ENCODE peak calls at places on chromosomes 6 and 20, in six cellular contexts. One of them, this sample, is unnamed.

GRCh38 chr6:12203001-12203400 is 87.2 kb upstream of the EDN1 start:
- DNase-seq in left ventricle myocardium inferior: no peak
- DNase-seq in GM06990: no peak
- DNase-seq in activated T-helper 1 cell treated with anti-CD3 and anti-CD28 coated beads, Interleukin-2, amount 50 U/mL, for 16 hours: no peak
- DNase-seq in memory B cell: no peak
- DNase-seq in CD4-positive, alpha-beta T cell: no peak
- DNase-seq in this sample: no peak

GRCh38 chr6:35477028-35477427 is 8.8 kb downstream of the RPL10A start:
- DNase-seq in left ventricle myocardium inferior: no peak
- DNase-seq in GM06990: no peak
- DNase-seq in activated T-helper 1 cell treated with anti-CD3 and anti-CD28 coated beads, Interleukin-2, amount 50 U/mL, for 16 hours: no peak
- DNase-seq in memory B cell: no peak
- DNase-seq in CD4-positive, alpha-beta T cell: no peak
- DNase-seq in this sample: no peak

GRCh38 chr6:150410906-150411305 is 42.1 kb downstream of the IYD start:
- DNase-seq in left ventricle myocardium inferior: no peak
- DNase-seq in GM06990: no peak
- DNase-seq in activated T-helper 1 cell treated with anti-CD3 and anti-CD28 coated beads, Interleukin-2, amount 50 U/mL, for 16 hours: no peak
- DNase-seq in memory B cell: no peak
- DNase-seq in CD4-positive, alpha-beta T cell: no peak
- DNase-seq in this sample: no peak

GRCh38 chr6:138296786-138297185 is 78.5 kb upstream of the PBOV1 start:
- DNase-seq in left ventricle myocardium inferior: no peak
- DNase-seq in GM06990: no peak
- DNase-seq in activated T-helper 1 cell treated with anti-CD3 and anti-CD28 coated beads, Interleukin-2, amount 50 U/mL, for 16 hours: no peak
- DNase-seq in memory B cell: no peak
- DNase-seq in CD4-positive, alpha-beta T cell: no peak
- DNase-seq in this sample: no peak

GRCh38 chr20:49668181-49668877 is 45.3 kb downstream of the B4GALT5 start:
- DNase-seq in left ventricle myocardium inferior: peak
- DNase-seq in GM06990: peak
- DNase-seq in activated T-helper 1 cell treated with anti-CD3 and anti-CD28 coated beads, Interleukin-2, amount 50 U/mL, for 16 hours: peak
- DNase-seq in memory B cell: peak
- DNase-seq in CD4-positive, alpha-beta T cell: peak
- DNase-seq in this sample: no peak

GRCh38 chr20:4102381-4102780 is 87.0 kb upstream of the RNF24 start:
- DNase-seq in left ventricle myocardium inferior: no peak
- DNase-seq in GM06990: no peak
- DNase-seq in activated T-helper 1 cell treated with anti-CD3 and anti-CD28 coated beads, Interleukin-2, amount 50 U/mL, for 16 hours: no peak
- DNase-seq in memory B cell: no peak
- DNase-seq in CD4-positive, alpha-beta T cell: no peak
- DNase-seq in this sample: no peak

GRCh38 chr20:54980321-54980960 is 505.0 kb downstream of the DOK5 start:
- DNase-seq in left ventricle myocardium inferior: no peak
- DNase-seq in GM06990: peak
- DNase-seq in activated T-helper 1 cell treated with anti-CD3 and anti-CD28 coated beads, Interleukin-2, amount 50 U/mL, for 16 hours: no peak
- DNase-seq in memory B cell: no peak
- DNase-seq in CD4-positive, alpha-beta T cell: no peak
- DNase-seq in this sample: peak

GRCh38 chr6:160042014-160042773 is 73.3 kb downstream of the IGF2R start:
- DNase-seq in left ventricle myocardium inferior: no peak
- DNase-seq in GM06990: no peak
- DNase-seq in activated T-helper 1 cell treated with anti-CD3 and anti-CD28 coated beads, Interleukin-2, amount 50 U/mL, for 16 hours: no peak
- DNase-seq in memory B cell: no peak
- DNase-seq in CD4-positive, alpha-beta T cell: no peak
- DNase-seq in this sample: no peak

GRCh38 chr6:24357336-24358218 is at the start of gene DCDC2:
- DNase-seq in left ventricle myocardium inferior: no peak
- DNase-seq in GM06990: peak
- DNase-seq in activated T-helper 1 cell treated with anti-CD3 and anti-CD28 coated beads, Interleukin-2, amount 50 U/mL, for 16 hours: peak
- DNase-seq in memory B cell: peak
- DNase-seq in CD4-positive, alpha-beta T cell: peak
- DNase-seq in this sample: no peak

GRCh38 chr6:137880633-137881521 is 13.8 kb downstream of the TNFAIP3 start:
- DNase-seq in left ventricle myocardium inferior: peak
- DNase-seq in GM06990: no peak
- DNase-seq in activated T-helper 1 cell treated with anti-CD3 and anti-CD28 coated beads, Interleukin-2, amount 50 U/mL, for 16 hours: no peak
- DNase-seq in memory B cell: no peak
- DNase-seq in CD4-positive, alpha-beta T cell: no peak
- DNase-seq in this sample: no peak

GRCh38 chr6:128098000-128098581 is 197.2 kb upstream of the THEMIS start:
- DNase-seq in left ventricle myocardium inferior: no peak
- DNase-seq in GM06990: no peak
- DNase-seq in activated T-helper 1 cell treated with anti-CD3 and anti-CD28 coated beads, Interleukin-2, amount 50 U/mL, for 16 hours: no peak
- DNase-seq in memory B cell: no peak
- DNase-seq in CD4-positive, alpha-beta T cell: no peak
- DNase-seq in this sample: no peak

GRCh38 chr6:44071670-44072451 is 55.4 kb downstream of the MRPL14 start:
- DNase-seq in left ventricle myocardium inferior: no peak
- DNase-seq in GM06990: no peak
- DNase-seq in activated T-helper 1 cell treated with anti-CD3 and anti-CD28 coated beads, Interleukin-2, amount 50 U/mL, for 16 hours: no peak
- DNase-seq in memory B cell: no peak
- DNase-seq in CD4-positive, alpha-beta T cell: no peak
- DNase-seq in this sample: no peak